ENCODE peak calls at places on chromosomes 13 and 19, in ten cellular contexts. U is endothelial cell; B is testis; D is DMS153; Z is retinal pigment epithelial cell; H is vagina; L is suprapubic skin; T is cardiac muscle cell; C is NCI-H510A; P is stimulated activated CD4-positive, alpha-beta T cell treated with anti-CD3 and anti-CD28 coated beads, TNF-alpha, amount 100 ng/mL, for 24 hours. I is an unnamed sample.

GRCh38 chr13:85990397-85990796 is 191.2 kb upstream of the SLITRK6 start:
- DNase-seq in C (no peak), H (no peak), T (no peak), L (no peak), U (no peak), Z (no peak), D (no peak), B (no peak), P (no peak), I (no peak)

GRCh38 chr13:63024458-63024857 is 1608.8 kb upstream of the PCDH20 start:
- DNase-seq in Z (no peak), D (no peak), C (no peak), H (no peak), P (no peak), U (no peak), B (no peak), L (no peak), T (no peak), I (no peak)

GRCh38 chr19:8304841-8305621 is 3.1 kb downstream of the CD320 start:
- DNase-seq in L (peak; percentile 79), B (peak; percentile 49), C (no peak), U (peak; percentile 43), P (no peak), H (no peak), D (no peak), Z (no peak), T (no peak), I (no peak)

GRCh38 chr19:15869109-15869555 is 28.7 kb downstream of the CYP4F2 start:
- DNase-seq in C (no peak), D (peak; percentile 97), U (no peak), Z (no peak), L (no peak), H (no peak), P (peak; percentile 17), B (peak; percentile 36), T (peak; percentile 48), I (no peak)

GRCh38 chr19:10505583-10506229 is 2.5 kb upstream of the KEAP1 start:
- DNase-seq in H (no peak), Z (no peak), P (peak; percentile 75), B (peak; percentile 88), T (peak; percentile 75), U (peak; percentile 80), L (peak; percentile 91), D (no peak), C (no peak), I (no peak)

GRCh38 chr19:13102666-13103584 is at the start of gene LYL1:
- DNase-seq in P (no peak), B (peak; percentile 81), H (no peak), Z (no peak), U (peak; percentile 99), T (peak; percentile 84), D (no peak), C (no peak), L (no peak), I (peak; percentile 89)

GRCh38 chr19:27975419-27976005 is 1237.4 kb downstream of the UQCRFS1 start:
- DNase-seq in D (no peak), C (no peak), L (no peak), U (no peak), P (no peak), Z (no peak), T (no peak), H (no peak), B (no peak), I (no peak)

GRCh38 chr13:111282425-111282824 is 38.0 kb upstream of the TEX29 start:
- DNase-seq in P (no peak), D (no peak), L (no peak), T (no peak), Z (no peak), U (no peak), H (no peak), C (no peak), B (no peak), I (no peak)

GRCh38 chr13:40986328-40986856 is 32.7 kb downstream of the ELF1 start:
- DNase-seq in B (no peak), D (peak; percentile 30), P (no peak), Z (no peak), C (no peak), U (no peak), H (no peak), L (no peak), T (peak; percentile 32), I (no peak)

GRCh38 chr19:55289117-55289796 is 5.5 kb downstream of the BRSK1 start:
- DNase-seq in T (peak; percentile 10), B (no peak), L (no peak), D (no peak), U (no peak), H (no peak), P (no peak), Z (no peak), C (no peak), I (no peak)

GRCh38 chr13:106533940-106534843 is 1.3 kb downstream of the EFNB2 start:
- DNase-seq in P (no peak), B (peak; percentile 57), D (peak; percentile 55), C (peak; percentile 10), Z (no peak), H (no peak), U (peak; percentile 24), L (no peak), T (peak; percentile 74), I (peak; percentile 79)

GRCh38 chr13:73158851-73159250 is 100.0 kb downstream of the KLF5 start:
- DNase-seq in U (no peak), D (no peak), Z (peak; percentile 83), P (no peak), B (no peak), H (no peak), L (no peak), T (peak; percentile 49), C (no peak), I (no peak)

GRCh38 chr13:112575680-112576079 is 12.3 kb downstream of the TUBGCP3 start:
- DNase-seq in L (no peak), Z (no peak), U (no peak), C (no peak), H (no peak), B (no peak), D (no peak), P (no peak), T (no peak), I (no peak)

GRCh38 chr19:23286477-23286876 is 36.3 kb upstream of the ZNF724 start:
- DNase-seq in H (no peak), P (no peak), U (no peak), D (no peak), B (no peak), Z (no peak), T (no peak), C (no peak), L (no peak), I (no peak)

GRCh38 chr13:81487151-81487550 is 1146.2 kb upstream of the SPRY2 start:
- DNase-seq in P (no peak), H (no peak), B (peak; percentile 36), T (peak; percentile 40), L (no peak), U (peak; percentile 53), C (no peak), D (peak; percentile 24), Z (peak; percentile 6), I (no peak)

GRCh38 chr19:11626252-11626651 is 29.0 kb downstream of the ZNF627 start:
- DNase-seq in D (no peak), H (no peak), Z (no peak), L (no peak), C (no peak), B (peak; percentile 26), P (no peak), T (no peak), U (no peak), I (no peak)

GRCh38 chr13:28094311-28094710 is 6.1 kb downstream of the FLT3 start:
- DNase-seq in P (no peak), B (no peak), C (no peak), H (no peak), Z (no peak), U (no peak), D (no peak), T (no peak), L (no peak), I (no peak)

GRCh38 chr19:4140237-4140711 is 13.2 kb upstream of the CREB3L3 start:
- DNase-seq in C (peak; percentile 68), B (peak; percentile 57), H (no peak), L (no peak), U (peak; percentile 25), T (peak; percentile 74), P (no peak), Z (no peak), D (peak; percentile 16), I (no peak)

GRCh38 chr19:51651216-51651846 is 4.7 kb upstream of the SIGLEC14 start:
- DNase-seq in U (no peak), T (peak; percentile 35), C (no peak), Z (no peak), H (no peak), L (no peak), B (no peak), P (no peak), D (no peak), I (no peak)

GRCh38 chr13:113420833-113421600 is 32.3 kb downstream of the ADPRHL1 start:
- DNase-seq in Z (no peak), P (no peak), D (no peak), L (no peak), T (no peak), C (no peak), U (no peak), B (no peak), H (no peak), I (no peak)

GRCh38 chr19:45663800-45664199 is 4.2 kb upstream of the GIPR start:
- DNase-seq in H (no peak), C (no peak), L (no peak), B (no peak), Z (no peak), D (no peak), P (no peak), T (no peak), U (no peak), I (no peak)

GRCh38 chr13:48304132-48304876 is 753 bp downstream of the RB1 start:
- DNase-seq in Z (no peak), T (peak; percentile 63), L (no peak), U (peak; percentile 14), D (no peak), C (no peak), P (no peak), B (peak; percentile 80), H (no peak), I (no peak)

GRCh38 chr13:50435011-50435410 is 408.5 kb downstream of the DLEU7 start:
- DNase-seq in Z (no peak), C (no peak), L (no peak), B (no peak), P (no peak), H (no peak), U (no peak), D (no peak), T (no peak), I (no peak)

GRCh38 chr13:53150568-53150967 is 122.0 kb downstream of the OLFM4 start:
- DNase-seq in D (no peak), Z (peak; percentile 1), C (no peak), L (no peak), H (no peak), P (no peak), U (no peak), T (no peak), B (no peak), I (no peak)

GRCh38 chr13:75904012-75904411 is 267.9 kb downstream of the LMO7 start:
- DNase-seq in T (no peak), B (no peak), D (no peak), C (no peak), Z (no peak), U (no peak), L (no peak), P (no peak), H (no peak), I (no peak)

GRCh38 chr13:51844862-51845573 is at the start of gene TMEM272:
- DNase-seq in P (no peak), U (peak; percentile 85), B (peak; percentile 69), Z (no peak), C (no peak), H (no peak), D (peak; percentile 10), T (peak; percentile 60), L (no peak), I (no peak)

GRCh38 chr19:8342684-8343482 is at the start of gene KANK3:
- DNase-seq in D (peak; percentile 85), B (peak; percentile 93), C (peak; percentile 94), U (peak; percentile 97), H (no peak), T (peak; percentile 97), Z (peak; percentile 89), L (peak; percentile 96), P (peak; percentile 85), I (peak; percentile 97)

GRCh38 chr19:42301646-42302204 is at the start of gene PRR19:
- DNase-seq in T (no peak), B (no peak), P (no peak), C (no peak), Z (no peak), H (no peak), L (peak; percentile 80), U (no peak), D (no peak), I (no peak)